ENCODE peak calls at places on chromosomes 16 and 17, in six cellular contexts. M is HCT116, W is K562, Z is spleen, K is sigmoid colon, P is Panc1. U is an unnamed sample.

GRCh38 chr17:78276499-78276898 is 45.1 kb downstream of the TMEM235 start:
- DNase-seq in W (no peak), P (no peak), M (no peak), Z (no peak), K (no peak), U (no peak)

GRCh38 chr17:38886643-38887010 is 16.8 kb downstream of the LASP1 start:
- DNase-seq in W (no peak), P (no peak), Z (no peak), K (no peak), M (no peak), U (no peak)

GRCh38 chr17:47400333-47400732 is 76.6 kb downstream of the EFCAB13 start:
- DNase-seq in W (no peak), K (no peak), M (no peak), P (no peak), Z (no peak), U (no peak)

GRCh38 chr17:79466562-79467350 is 144.1 kb downstream of the RBFOX3 start:
- DNase-seq in Z (no peak), M (no peak), W (no peak), K (no peak), P (no peak), U (no peak)

GRCh38 chr17:9766970-9767369 is 24.4 kb downstream of the DHRS7C start:
- DNase-seq in P (no peak), M (no peak), Z (no peak), K (no peak), W (no peak), U (no peak)

GRCh38 chr17:921161-921560 is 58.4 kb downstream of the NXN start:
- DNase-seq in P (no peak), Z (peak; percentile 50), M (no peak), K (peak; percentile 85), W (no peak), U (no peak)

GRCh38 chr17:39196820-39197331 is 593 bp downstream of the CACNB1 start:
- DNase-seq in P (no peak), Z (no peak), W (no peak), M (no peak), K (no peak), U (no peak)

GRCh38 chr17:7220593-7221280 is 999 bp downstream of the ACADVL start:
- DNase-seq in K (peak; percentile 86), W (peak; percentile 44), Z (no peak), M (no peak), P (no peak), U (peak; percentile 74)

GRCh38 chr17:69539781-69540319 is 125.4 kb downstream of the MAP2K6 start:
- DNase-seq in M (no peak), W (no peak), P (no peak), Z (no peak), K (no peak), U (no peak)

GRCh38 chr16:29825145-29826044 is 5.1 kb downstream of the MVP start:
- DNase-seq in Z (no peak), P (no peak), K (peak; percentile 90), W (peak; percentile 42), M (no peak), U (no peak)

GRCh38 chr17:80637286-80637703 is 92.7 kb downstream of the RPTOR start:
- DNase-seq in P (no peak), K (no peak), W (no peak), M (no peak), Z (no peak), U (no peak)

GRCh38 chr16:50548659-50549560 is 714 bp downstream of the NKD1 start:
- DNase-seq in M (no peak), K (peak; percentile 72), Z (peak; percentile 89), P (no peak), W (no peak), U (no peak)

GRCh38 chr16:72027669-72028378 is 19.3 kb downstream of the DHODH start:
- DNase-seq in Z (no peak), K (no peak), M (no peak), P (no peak), W (no peak), U (no peak)

GRCh38 chr17:48241131-48241591 is 133.6 kb downstream of the SNX11 start:
- DNase-seq in M (peak; percentile 88), K (peak; percentile 62), W (peak; percentile 91), Z (no peak), P (peak; percentile 47), U (no peak)

GRCh38 chr17:48556534-48557401 is 11.9 kb upstream of the HOXB2 start:
- DNase-seq in M (no peak), Z (no peak), K (no peak), W (peak; percentile 31), P (no peak), U (no peak)

DNA sequence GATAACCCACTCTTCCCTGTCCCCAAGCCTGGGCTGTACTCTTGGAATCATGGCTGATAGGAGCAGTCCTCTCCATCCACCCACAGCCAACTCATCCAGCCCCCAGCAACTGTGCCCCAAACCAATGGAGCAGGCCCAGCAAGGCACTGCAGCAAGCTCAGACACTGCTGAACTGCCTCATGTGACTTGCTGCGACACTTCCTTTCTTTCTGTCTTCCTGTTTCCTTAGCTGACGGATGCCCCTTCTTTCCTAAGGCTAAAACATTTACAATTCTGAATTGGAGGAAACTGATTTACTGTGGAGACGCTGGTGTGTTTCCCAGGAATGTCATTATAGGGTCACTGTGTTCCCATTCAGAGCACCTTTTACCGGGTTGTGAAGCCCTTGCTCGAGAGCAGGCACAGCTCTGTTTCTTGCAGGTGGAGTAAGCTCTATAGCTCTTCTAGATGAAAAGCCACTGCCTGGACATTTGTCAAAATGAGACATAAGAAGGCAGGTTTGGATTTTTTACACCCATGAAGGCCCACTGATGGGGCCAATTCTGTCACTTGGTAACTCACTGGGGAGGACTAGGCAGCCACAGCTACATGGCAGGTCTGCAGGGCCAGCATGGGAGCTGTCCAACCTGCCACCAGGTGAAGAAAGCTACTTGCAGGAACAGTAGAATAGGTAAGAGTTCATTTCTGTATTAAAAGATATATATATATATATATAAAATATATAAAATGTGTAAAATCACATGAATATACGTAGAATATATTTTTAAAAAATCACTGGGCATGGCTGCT is 27.4 kb downstream of the TMEM11 start:
- DNase-seq in Z (no peak), K (no peak), W (no peak), M (no peak), P (no peak), U (no peak)
- TF ChIP-seq POLR2AphosphoS5 in Z (peak; percentile 63), K (no peak), W (no peak), M (no peak), P (no peak), U (no peak)

DNA sequence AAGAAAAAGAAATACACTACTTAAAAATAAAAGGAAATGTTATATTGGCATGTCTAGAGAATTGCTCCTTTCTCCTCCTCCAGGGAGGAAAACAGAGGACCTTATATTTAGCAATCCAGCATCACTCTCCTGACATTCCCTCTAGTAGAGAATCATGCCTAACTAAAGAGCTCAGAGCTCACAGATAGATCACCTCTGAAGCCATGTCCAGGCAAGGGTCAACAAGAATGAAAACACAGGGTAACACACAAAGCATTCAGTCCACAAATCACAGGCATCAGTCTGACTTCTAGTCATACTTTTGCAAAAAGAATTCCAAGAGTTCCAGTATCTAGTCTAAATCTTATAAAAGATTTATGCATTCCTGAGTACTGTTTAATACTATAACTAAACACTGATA is 4.4 kb upstream of the HASPIN start:
- DNase-seq in W (no peak), Z (no peak), K (no peak), M (no peak), P (no peak), U (no peak)
- H3K36me3 ChIP-seq in W (peaks cover 51% of the 10 kb centered on the region), Z (peaks cover 70% of the 10 kb centered on the region), K (peaks cover 14% of the 10 kb centered on the region), M (peaks cover 27% of the 10 kb centered on the region), P (peaks cover 9% of the 10 kb centered on the region), U (peaks cover 4% of the 10 kb centered on the region)

GRCh38 chr17:82313195-82314011 is 4.0 kb downstream of the CD7 start:
- DNase-seq in Z (no peak), W (no peak), P (no peak), M (no peak), K (no peak), U (no peak)

GRCh38 chr17:82316651-82317393 is 586 bp downstream of the CD7 start:
- DNase-seq in W (no peak), K (no peak), M (no peak), P (no peak), Z (no peak), U (no peak)

GRCh38 chr17:82314012-82314720 is 3.2 kb downstream of the CD7 start:
- DNase-seq in P (no peak), Z (peak; percentile 73), K (no peak), W (no peak), M (no peak), U (no peak)

GRCh38 chr17:82315703-82316358 is 1.6 kb downstream of the CD7 start:
- DNase-seq in K (no peak), W (no peak), P (no peak), M (no peak), Z (peak; percentile 87), U (no peak)

DNA sequence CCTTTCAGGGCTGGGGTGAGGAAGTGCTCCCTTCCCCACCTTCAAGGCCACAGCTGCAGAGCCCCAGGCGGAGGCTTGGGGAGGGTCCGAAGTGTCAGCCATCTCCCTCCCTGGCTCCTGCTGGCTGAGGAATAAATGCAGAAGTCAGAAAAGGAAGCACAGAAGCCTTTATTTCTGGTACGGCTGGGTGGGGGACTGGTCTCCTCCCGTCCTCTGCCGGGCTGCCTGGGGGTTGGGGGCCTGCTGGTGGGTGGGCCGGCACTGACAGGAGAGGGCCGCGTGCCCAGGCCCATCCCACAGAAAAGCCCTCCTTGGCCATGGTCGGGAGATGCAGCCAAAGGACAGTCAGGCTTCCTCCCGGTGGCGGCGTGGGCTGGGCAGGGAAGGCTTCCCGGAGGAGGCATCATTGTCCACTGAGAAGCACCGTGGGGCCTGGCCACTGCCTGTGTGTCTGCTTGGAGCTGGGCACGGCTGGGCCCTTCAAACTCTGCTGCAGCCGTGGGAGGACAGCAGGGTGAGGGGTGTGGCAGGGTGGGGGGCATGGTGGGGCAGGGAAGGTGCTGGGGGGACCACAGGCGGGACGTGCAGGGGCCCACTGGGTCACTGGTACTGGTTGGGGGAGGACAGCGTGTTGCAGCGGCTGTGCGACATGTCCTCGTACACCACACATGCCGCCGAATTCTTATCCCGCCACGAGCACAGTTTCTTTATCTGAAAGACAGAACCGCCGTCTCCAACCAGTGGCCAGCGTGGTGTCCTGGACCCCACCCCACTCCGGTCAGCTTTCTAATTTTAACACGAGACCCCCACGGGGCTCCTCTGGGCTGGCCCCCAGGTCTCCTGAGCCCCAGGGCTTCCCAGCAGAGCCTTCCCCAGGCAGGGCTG is 2.4 kb downstream of the CD7 start:
- DNase-seq in W (no peak), P (no peak), M (no peak), K (no peak), Z (no peak), U (no peak)
- TF ChIP-seq POLR2AphosphoS5 in W (no peak), P (no peak), M (no peak), K (no peak), Z (no peak), U (no peak)

GRCh38 chr16:68298312-68298711 is 12.4 kb downstream of the SLC7A6OS start:
- DNase-seq in W (no peak), Z (no peak), P (no peak), M (no peak), K (no peak), U (no peak)
- H3K36me3 ChIP-seq in W (peaks cover 97% of the 10 kb centered on the region), Z (peaks cover 100% of the 10 kb centered on the region), P (peaks cover 8% of the 10 kb centered on the region), M (peaks cover 32% of the 10 kb centered on the region), K (peaks cover 15% of the 10 kb centered on the region), U (peaks cover 4% of the 10 kb centered on the region)

DNA sequence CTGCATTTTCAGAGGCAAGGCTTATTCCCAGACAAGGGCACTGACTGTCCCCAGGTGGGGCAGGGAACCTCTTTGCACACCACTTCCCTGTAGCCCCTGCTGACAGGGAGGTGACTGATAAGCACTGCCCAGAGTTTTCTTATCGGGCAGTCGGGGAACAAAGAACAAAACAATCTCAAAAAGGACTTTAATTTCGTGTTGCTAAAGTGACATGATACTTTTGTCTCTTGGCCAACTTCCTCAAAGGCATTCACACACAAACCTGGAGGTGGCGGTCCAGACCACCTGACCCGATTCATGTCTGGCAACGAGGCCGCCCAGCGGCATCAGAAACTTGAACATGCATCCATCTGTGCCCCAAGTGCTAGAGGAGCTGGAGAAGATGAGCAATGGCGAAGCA is 28.9 kb downstream of the ZDHHC7 start:
- DNase-seq in P (no peak), W (peak; percentile 70), K (no peak), Z (no peak), M (no peak), U (no peak)
- TF ChIP-seq POLR2AphosphoS5 in P (no peak), W (no peak), K (no peak), Z (no peak), M (no peak), U (no peak)

U was measured in breast epithelium.